ENCODE peak calls at places on chromosome 10, in five cellular contexts. S is NCI-H774; A is NCI-H1105 treated with DMSO at 0.1 percent for 48 hours; U is stimulated activated CD4-positive, alpha-beta T cell treated with anti-CD3 and anti-CD28 coated beads, Interleukin-4, amount 100 ng/mL, for 24 hours; C is aorta. G is an unnamed sample.
A peak's percentile ranks its signal among the peaks of the same experiment; 100 is the strongest.

GRCh38 chr10:118911361-118911760 is 118.2 kb upstream of the NANOS1 start:
- DNase-seq in S (no peak), C (no peak), A (no peak), U (no peak), G (no peak)

GRCh38 chr10:8499752-8500390 is 445.4 kb downstream of the GATA3 start:
- DNase-seq in U (no peak), A (no peak), S (no peak), C (no peak), G (no peak)

GRCh38 chr10:5508161-5508604 is 8.8 kb upstream of the CALML5 start:
- DNase-seq in S (no peak), A (no peak), U (no peak), C (no peak), G (no peak)

GRCh38 chr10:62268027-62268398 is 631 bp downstream of the RTKN2 start:
- DNase-seq in S (no peak), C (no peak), A (no peak), U (no peak), G (no peak)

GRCh38 chr10:1360581-1361164 is 304.5 kb downstream of the WDR37 start:
- DNase-seq in A (no peak), C (no peak), S (no peak), U (no peak), G (no peak)

GRCh38 chr10:62690703-62691102 is 113.8 kb upstream of the ADO start:
- DNase-seq in A (no peak), C (no peak), S (no peak), U (no peak), G (no peak)

GRCh38 chr10:5854178-5854570 is 35.5 kb downstream of the ANKRD16 start:
- DNase-seq in A (no peak), S (no peak), C (no peak), U (no peak), G (no peak)

GRCh38 chr10:16853201-16853600 is 36.0 kb upstream of the RSU1 start:
- DNase-seq in U (no peak), C (no peak), S (no peak), A (peak; percentile 7), G (no peak)

GRCh38 chr10:4691776-4692175 is 134.2 kb upstream of the AKR1E2 start:
- DNase-seq in U (no peak), A (no peak), C (no peak), S (no peak), G (no peak)

GRCh38 chr10:12960431-12960898 is 41.0 kb downstream of the CCDC3 start:
- DNase-seq in A (no peak), U (no peak), C (peak; percentile 67), S (no peak), G (no peak)

GRCh38 chr10:43076876-43077420 is at the start of gene RET:
- DNase-seq in C (no peak), S (peak; percentile 63), U (no peak), A (no peak), G (no peak)

GRCh38 chr10:63547628-63548356 is 26.6 kb downstream of the REEP3 start:
- DNase-seq in U (no peak), S (no peak), A (no peak), C (no peak), G (no peak)

GRCh38 chr10:58439632-58440364 is 54.6 kb downstream of the TFAM start:
- DNase-seq in S (no peak), C (no peak), A (no peak), U (no peak), G (no peak)

GRCh38 chr10:77949167-77949566 is 22.6 kb upstream of the DLG5 start:
- DNase-seq in A (no peak), U (no peak), C (peak; percentile 53), S (no peak), G (no peak)

GRCh38 chr10:50358925-50359687 is 107.8 kb upstream of the ASAH2 start:
- DNase-seq in S (no peak), C (no peak), U (no peak), A (no peak), G (no peak)

GRCh38 chr10:71618598-71618997 is 101.0 kb downstream of the C10orf105 start:
- DNase-seq in C (no peak), A (no peak), S (no peak), U (no peak), G (no peak)

GRCh38 chr10:7738536-7739407 is 35.7 kb downstream of the ITIH2 start:
- DNase-seq in U (no peak), A (no peak), C (no peak), S (peak; percentile 58), G (no peak)

GRCh38 chr10:119446441-119447277 is 95.9 kb downstream of the RGS10 start:
- DNase-seq in C (no peak), U (no peak), S (no peak), A (no peak), G (no peak)

GRCh38 chr10:69861251-69862240 is 59.8 kb downstream of the COL13A1 start:
- DNase-seq in A (peak; percentile 2), C (no peak), U (no peak), S (no peak), G (no peak)

GRCh38 chr10:44293842-44294241 is 91.1 kb downstream of the CXCL12 start:
- DNase-seq in A (no peak), U (no peak), C (peak; percentile 76), S (no peak), G (no peak)

GRCh38 chr10:127908106-127908957 is 1.4 kb downstream of the PTPRE start:
- DNase-seq in A (no peak), U (no peak), S (no peak), C (no peak), G (no peak)

GRCh38 chr10:43110318-43111071 is 27.8 kb upstream of the CSGALNACT2 start:
- DNase-seq in U (no peak), S (no peak), A (no peak), C (no peak), G (no peak)

GRCh38 chr10:69458426-69459100 is 7.3 kb downstream of the TSPAN15 start:
- DNase-seq in U (no peak), C (peak; percentile 77), A (no peak), S (no peak), G (no peak)

GRCh38 chr10:111093741-111094380 is 17.0 kb downstream of the ADRA2A start:
- DNase-seq in U (no peak), C (no peak), S (no peak), A (no peak), G (no peak)

GRCh38 chr10:89389254-89389653 is 3.2 kb upstream of the IFIT1 start:
- DNase-seq in S (no peak), C (no peak), U (no peak), A (peak; percentile 24), G (no peak)

GRCh38 chr10:112677689-112678088 is 230.7 kb downstream of the VTI1A start:
- DNase-seq in C (no peak), U (no peak), A (no peak), S (no peak), G (no peak)

GRCh38 chr10:27223964-27224363 is 16.6 kb downstream of the ACBD5 start:
- DNase-seq in S (no peak), C (no peak), A (no peak), U (peak; percentile 57), G (peak; percentile 4)

GRCh38 chr10:111107023-111107422 is 30.2 kb downstream of the ADRA2A start:
- DNase-seq in U (no peak), S (no peak), A (no peak), C (no peak), G (no peak)

GRCh38 chr10:77925795-77926565 is 575 bp downstream of the DLG5 start:
- DNase-seq in C (peak; percentile 64), S (no peak), A (peak; percentile 13), U (peak; percentile 4), G (no peak)

GRCh38 chr10:72426982-72427381 is 72.3 kb upstream of the DNAJB12 start:
- DNase-seq in U (no peak), C (no peak), A (no peak), S (no peak), G (no peak)

GRCh38 chr10:2734691-2735090 is 332.7 kb upstream of the PFKP start:
- DNase-seq in S (no peak), U (no peak), C (no peak), A (no peak), G (no peak)

GRCh38 chr10:50538473-50539398 is 85.0 kb downstream of the SGMS1 start:
- DNase-seq in A (no peak), S (no peak), U (peak; percentile 38), C (no peak), G (no peak)